ENCODE peak calls at places on chromosomes 2 and 18, in ten cellular contexts. U, V, S, A, R, H, B, P, O and Z are unnamed samples.

GRCh38 chr2:170819941-170820646 is 3.4 kb downstream of the GAD1 start:
- DNase-seq in U (no peak), V (no peak), S (no peak), A (no peak), R (no peak), H (no peak), B (no peak), P (no peak), O (no peak), Z (no peak)

GRCh38 chr18:56112013-56112749 is 524.2 kb upstream of the TCF4 start:
- DNase-seq in U (no peak), V (no peak), S (peak), A (no peak), R (no peak), H (no peak), B (no peak), P (no peak), O (no peak), Z (no peak)

GRCh38 chr2:157990173-157990572 is 111.5 kb upstream of the UPP2 start:
- DNase-seq in U (no peak), V (no peak), S (no peak), A (no peak), R (no peak), H (no peak), B (no peak), P (no peak), O (no peak), Z (no peak)

GRCh38 chr2:194618432-194618831 is 1038.6 kb upstream of the SLC39A10 start:
- DNase-seq in U (no peak), V (no peak), S (no peak), A (no peak), R (no peak), H (no peak), B (no peak), P (no peak), O (no peak), Z (no peak)

GRCh38 chr2:213249502-213249901 is 34.8 kb upstream of the SPAG16 start:
- DNase-seq in U (no peak), V (no peak), S (no peak), A (no peak), R (no peak), H (no peak), B (no peak), P (no peak), O (no peak), Z (no peak)

GRCh38 chr2:40394030-40394429 is 57.9 kb downstream of the SLC8A1 start:
- DNase-seq in U (no peak), V (no peak), S (no peak), A (no peak), R (no peak), H (no peak), B (no peak), P (no peak), O (no peak), Z (no peak)

GRCh38 chr2:160533482-160533881 is 39.9 kb upstream of the RBMS1 start:
- DNase-seq in U (no peak), V (no peak), S (no peak), A (no peak), R (no peak), H (no peak), B (no peak), P (no peak), O (no peak), Z (no peak)

GRCh38 chr2:172427990-172428840 is 829 bp downstream of the ITGA6 start:
- DNase-seq in U (peak), V (peak), S (no peak), A (peak), R (no peak), H (peak), B (no peak), P (no peak), O (no peak), Z (no peak)

GRCh38 chr2:55111570-55112228 is 61.4 kb upstream of the RTN4 start:
- DNase-seq in U (no peak), V (no peak), S (peak), A (no peak), R (peak), H (no peak), B (peak), P (peak), O (peak), Z (peak)

GRCh38 chr2:159459279-159459678 is 157.1 kb downstream of the BAZ2B start:
- DNase-seq in U (no peak), V (no peak), S (peak), A (no peak), R (no peak), H (no peak), B (no peak), P (no peak), O (no peak), Z (no peak)

GRCh38 chr2:2942906-2943305 is 434.7 kb downstream of the EIPR1 start:
- DNase-seq in U (no peak), V (no peak), S (no peak), A (no peak), R (no peak), H (no peak), B (no peak), P (no peak), O (no peak), Z (no peak)

GRCh38 chr2:100537918-100538317 is 24.9 kb upstream of the PDCL3 start:
- DNase-seq in U (no peak), V (no peak), S (no peak), A (no peak), R (no peak), H (no peak), B (no peak), P (no peak), O (no peak), Z (no peak)

GRCh38 chr2:20326163-20326780 is 24.4 kb downstream of the PUM2 start:
- DNase-seq in U (peak), V (peak), S (peak), A (peak), R (peak), H (no peak), B (peak), P (peak), O (no peak), Z (no peak)

GRCh38 chr18:74013955-74014354 is 133.7 kb downstream of the FBXO15 start:
- DNase-seq in U (no peak), V (no peak), S (peak), A (no peak), R (no peak), H (no peak), B (no peak), P (no peak), O (peak), Z (no peak)

GRCh38 chr2:99940963-99941362 is 201.4 kb downstream of the AFF3 start:
- DNase-seq in U (no peak), V (no peak), S (peak), A (no peak), R (no peak), H (no peak), B (no peak), P (no peak), O (peak), Z (no peak)

GRCh38 chr2:142136571-142136970 is 5.8 kb upstream of the LRP1B start:
- DNase-seq in U (no peak), V (no peak), S (no peak), A (no peak), R (no peak), H (no peak), B (no peak), P (no peak), O (no peak), Z (no peak)

GRCh38 chr2:142142595-142142994 is 11.8 kb upstream of the LRP1B start:
- DNase-seq in U (no peak), V (no peak), S (no peak), A (no peak), R (no peak), H (no peak), B (no peak), P (no peak), O (no peak), Z (no peak)

GRCh38 chr2:142144547-142144946 is 13.7 kb upstream of the LRP1B start:
- DNase-seq in U (no peak), V (no peak), S (no peak), A (no peak), R (no peak), H (no peak), B (no peak), P (no peak), O (no peak), Z (no peak)

GRCh38 chr2:142139384-142139783 is 8.6 kb upstream of the LRP1B start:
- DNase-seq in U (no peak), V (no peak), S (no peak), A (no peak), R (no peak), H (no peak), B (no peak), P (no peak), O (no peak), Z (no peak)

DNA sequence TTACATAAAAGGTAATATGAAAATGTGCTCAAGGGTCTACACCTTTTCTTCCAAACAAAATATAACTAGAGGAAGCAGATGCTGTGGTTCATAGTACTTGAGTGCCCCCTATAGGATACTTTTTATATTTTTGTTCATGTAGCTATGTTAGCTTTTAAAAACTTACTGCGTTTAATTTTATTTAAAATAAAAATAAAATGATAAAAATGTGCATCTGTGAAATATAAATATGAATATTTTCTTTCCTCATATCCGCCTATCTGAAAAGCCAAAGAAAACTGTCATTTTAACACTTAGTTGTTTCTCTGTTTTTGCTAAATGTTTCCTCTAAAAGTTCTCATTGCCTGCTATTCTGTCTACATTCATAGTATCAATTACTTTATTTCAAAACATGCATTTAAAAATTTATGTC is 9.6 kb upstream of the LRP1B start:
- DNase-seq in U (no peak), V (no peak), S (peak), A (no peak), R (peak), H (no peak), B (peak), P (no peak), O (no peak), Z (no peak)
- TF ChIP-seq CTCF in U (peak), V (peak), S (peak), A (no peak), R (peak), H (peak), B (no peak), P (peak), O (no peak), Z (peak)

GRCh38 chr2:182667321-182667695 is 48.7 kb upstream of the DNAJC10 start:
- DNase-seq in U (no peak), V (no peak), S (no peak), A (no peak), R (no peak), H (no peak), B (no peak), P (no peak), O (no peak), Z (no peak)
- TF ChIP-seq CTCF in U (no peak), V (peak), S (no peak), A (peak), R (no peak), H (peak), B (no peak), P (no peak), O (no peak), Z (no peak)

GRCh38 chr2:83017366-83018090 is 1441.6 kb downstream of the SUCLG1 start:
- DNase-seq in U (no peak), V (no peak), S (peak), A (no peak), R (no peak), H (no peak), B (no peak), P (no peak), O (no peak), Z (no peak)

DNA sequence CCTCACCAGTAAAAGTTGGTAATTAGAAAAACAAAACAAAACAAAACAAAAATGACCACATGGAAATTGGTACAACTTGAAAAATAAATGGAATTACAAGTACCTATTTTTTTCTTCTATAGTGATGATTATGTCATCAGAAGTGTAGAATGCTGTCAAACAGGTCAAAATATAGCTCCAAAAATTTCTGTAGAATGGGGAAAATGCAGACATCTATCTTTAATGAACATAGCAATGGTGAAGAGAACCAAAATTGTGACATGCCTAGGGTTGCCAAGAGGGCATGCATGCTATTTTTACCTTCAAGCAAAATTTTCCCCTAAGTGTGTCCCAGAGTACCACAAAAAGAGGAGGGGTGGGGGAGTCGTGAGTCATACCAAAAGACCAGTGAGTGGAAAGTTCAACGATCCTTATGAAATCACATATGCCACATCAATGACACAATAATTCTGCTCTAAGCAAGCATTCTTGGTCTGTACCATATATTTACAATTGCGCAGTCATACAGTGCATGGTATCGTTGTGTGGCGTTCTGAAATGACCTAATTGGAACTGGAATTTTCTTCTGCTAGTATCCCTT is 1436.4 kb downstream of the SUCLG1 start:
- DNase-seq in U (no peak), V (no peak), S (peak), A (no peak), R (no peak), H (no peak), B (no peak), P (no peak), O (no peak), Z (no peak)
- TF ChIP-seq CTCF in U (no peak), V (no peak), S (no peak), A (no peak), R (no peak), H (no peak), B (no peak), P (no peak), O (no peak), Z (no peak)

DNA sequence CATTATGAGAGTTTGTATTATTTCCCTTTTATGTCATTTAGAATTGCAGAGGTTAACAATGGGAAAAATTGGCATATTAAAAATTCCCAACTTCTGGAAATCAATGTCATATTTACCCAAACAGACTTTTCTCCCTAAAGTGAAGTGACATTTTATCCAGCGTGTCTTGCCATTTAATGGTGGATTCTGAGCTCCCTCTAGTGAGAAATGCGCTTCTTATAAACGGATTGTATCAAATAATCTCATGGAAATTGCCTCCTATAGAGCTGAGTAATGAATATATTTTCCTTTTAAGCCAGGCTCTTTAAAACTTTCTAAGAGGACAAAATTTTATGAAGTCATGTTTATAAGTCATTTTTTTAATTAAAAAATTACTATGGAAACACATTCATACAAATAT is 5.7 kb upstream of the GCFC2 start:
- DNase-seq in U (no peak), V (no peak), S (peak), A (no peak), R (no peak), H (no peak), B (peak), P (no peak), O (no peak), Z (no peak)
- TF ChIP-seq CTCF in U (no peak), V (no peak), S (no peak), A (no peak), R (no peak), H (no peak), B (no peak), P (no peak), O (no peak), Z (no peak)

DNA sequence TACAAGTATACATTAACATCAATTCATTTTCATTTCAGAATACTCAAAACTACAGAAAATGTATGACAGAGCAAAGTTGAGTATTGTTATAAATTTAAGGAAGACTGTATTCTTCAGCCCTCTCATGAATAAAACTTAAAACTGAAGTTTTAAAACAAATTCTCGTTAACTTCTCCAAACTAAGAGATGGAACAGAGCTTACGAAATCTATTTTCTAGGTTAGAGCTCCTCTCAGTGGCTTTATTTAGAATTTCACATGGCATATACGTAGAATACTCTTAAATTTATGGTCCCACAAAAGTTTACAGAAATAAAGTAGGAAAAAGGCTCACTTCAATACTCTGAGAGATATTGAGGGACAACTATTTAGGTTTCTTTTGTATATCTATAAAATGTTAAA is 612.1 kb downstream of the KCNJ3 start:
- DNase-seq in U (no peak), V (no peak), S (peak), A (no peak), R (peak), H (no peak), B (peak), P (no peak), O (no peak), Z (no peak)
- TF ChIP-seq CTCF in U (peak), V (peak), S (peak), A (no peak), R (peak), H (peak), B (no peak), P (peak), O (peak), Z (peak)